ENCODE peak calls at places on chromosomes 11 and 22, in ten cellular contexts. I, L, R, D, O, U, G, Z, A and E are unnamed samples.

GRCh38 chr11:1896895-1897294 is 5.2 kb upstream of the PRR33 start:
- DNase-seq in I (no peak), L (no peak), R (no peak), D (no peak), O (no peak), U (no peak), G (no peak), Z (no peak), A (no peak), E (no peak)

GRCh38 chr22:47055921-47056320 is 293.5 kb downstream of the TBC1D22A start:
- DNase-seq in I (no peak), L (no peak), R (no peak), D (no peak), O (no peak), U (no peak), G (no peak), Z (no peak), A (no peak), E (no peak)

GRCh38 chr11:30733748-30734147 is 147.6 kb upstream of the MPPED2 start:
- DNase-seq in I (no peak), L (no peak), R (no peak), D (no peak), O (no peak), U (no peak), G (no peak), Z (no peak), A (no peak), E (no peak)

GRCh38 chr11:10455637-10456487 is 798 bp downstream of the AMPD3 start:
- DNase-seq in I (peak), L (no peak), R (peak), D (peak), O (peak), U (peak), G (no peak), Z (peak), A (peak), E (peak)

GRCh38 chr11:69280994-69281393 is 13.0 kb upstream of the MYEOV start:
- DNase-seq in I (no peak), L (peak), R (peak), D (no peak), O (no peak), U (peak), G (no peak), Z (peak), A (no peak), E (peak)

GRCh38 chr11:64125676-64126075 is 40.2 kb downstream of the MACROD1 start:
- DNase-seq in I (no peak), L (no peak), R (no peak), D (no peak), O (no peak), U (no peak), G (no peak), Z (no peak), A (no peak), E (no peak)

GRCh38 chr11:33899383-33900037 is 7.6 kb upstream of the LMO2 start:
- DNase-seq in I (peak), L (peak), R (no peak), D (peak), O (peak), U (peak), G (no peak), Z (peak), A (peak), E (peak)

GRCh38 chr22:42905702-42906183 is 48.7 kb upstream of the ARFGAP3 start:
- DNase-seq in I (peak), L (no peak), R (no peak), D (no peak), O (peak), U (no peak), G (no peak), Z (no peak), A (peak), E (no peak)

GRCh38 chr11:64851831-64852337 is 7.4 kb upstream of the CDC42BPG start:
- DNase-seq in I (no peak), L (no peak), R (no peak), D (no peak), O (no peak), U (no peak), G (no peak), Z (no peak), A (peak), E (no peak)

GRCh38 chr11:79461144-79461543 is 20.3 kb upstream of the TENM4 start:
- DNase-seq in I (no peak), L (peak), R (no peak), D (peak), O (peak), U (peak), G (no peak), Z (peak), A (peak), E (peak)

GRCh38 chr11:34773211-34773610 is 143.0 kb downstream of the APIP start:
- DNase-seq in I (no peak), L (peak), R (no peak), D (no peak), O (no peak), U (no peak), G (no peak), Z (no peak), A (no peak), E (no peak)

GRCh38 chr22:21632237-21632895 is at the start of gene CCDC116:
- DNase-seq in I (no peak), L (no peak), R (peak), D (peak), O (no peak), U (peak), G (no peak), Z (no peak), A (peak), E (no peak)

GRCh38 chr11:64206457-64207246 is at the start of gene FERMT3:
- DNase-seq in I (no peak), L (no peak), R (no peak), D (no peak), O (no peak), U (no peak), G (no peak), Z (no peak), A (peak), E (no peak)

GRCh38 chr11:119538748-119539147 is 115.8 kb upstream of the THY1 start:
- DNase-seq in I (no peak), L (no peak), R (no peak), D (no peak), O (no peak), U (no peak), G (no peak), Z (no peak), A (no peak), E (no peak)

GRCh38 chr11:125263268-125263790 is 98.8 kb downstream of the PKNOX2 start:
- DNase-seq in I (peak), L (peak), R (no peak), D (peak), O (peak), U (peak), G (peak), Z (peak), A (peak), E (peak)

GRCh38 chr11:128399186-128399585 is 188.2 kb downstream of the ETS1 start:
- DNase-seq in I (peak), L (peak), R (no peak), D (no peak), O (no peak), U (peak), G (no peak), Z (peak), A (no peak), E (peak)

GRCh38 chr11:64490562-64491216 is 100.3 kb upstream of the SLC22A12 start:
- DNase-seq in I (no peak), L (no peak), R (no peak), D (no peak), O (no peak), U (no peak), G (no peak), Z (no peak), A (no peak), E (no peak)